ENCODE peak calls at places on chromosomes 7 and 10, in six cellular contexts. X, Y, S, Z, E and H are unnamed samples.

GRCh38 chr7:128010392-128011078 is 20.7 kb downstream of the LRRC4 start:
- DNase-seq in X (peak; percentile 47), Y (no peak), S (no peak), Z (no peak), E (no peak), H (peak; percentile 12)

GRCh38 chr7:44767912-44768662 is 19.4 kb downstream of the ZMIZ2 start:
- DNase-seq in X (no peak), Y (peak; percentile 15), S (peak; percentile 78), Z (peak; percentile 96), E (peak; percentile 18), H (no peak)

GRCh38 chr10:30353851-30354250 is 4.8 kb upstream of the MTPAP start:
- DNase-seq in X (peak; percentile 41), Y (no peak), S (peak; percentile 40), Z (no peak), E (no peak), H (no peak)

GRCh38 chr7:42745357-42746022 is 166.4 kb downstream of the C7orf25 start:
- DNase-seq in X (peak; percentile 39), Y (no peak), S (peak; percentile 29), Z (peak; percentile 5), E (no peak), H (peak; percentile 19)

GRCh38 chr10:35783305-35783838 is 141.3 kb upstream of the FZD8 start:
- DNase-seq in X (peak; percentile 8), Y (no peak), S (peak; percentile 6), Z (no peak), E (no peak), H (peak; percentile 5)

GRCh38 chr7:56083150-56083785 is 9.5 kb downstream of the PHKG1 start:
- DNase-seq in X (no peak), Y (peak; percentile 69), S (peak; percentile 7), Z (peak; percentile 89), E (peak; percentile 84), H (peak; percentile 71)

GRCh38 chr10:72738476-72738875 is 46.5 kb downstream of the MCU start:
- DNase-seq in X (no peak), Y (no peak), S (peak; percentile 79), Z (no peak), E (no peak), H (peak; percentile 70)

GRCh38 chr7:148299335-148299734 is 291.2 kb upstream of the C7orf33 start:
- DNase-seq in X (no peak), Y (no peak), S (no peak), Z (no peak), E (no peak), H (no peak)

GRCh38 chr10:23413629-23414089 is 25.2 kb upstream of the OTUD1 start:
- DNase-seq in X (no peak), Y (no peak), S (no peak), Z (no peak), E (no peak), H (no peak)

GRCh38 chr7:36208997-36209813 is 56.2 kb downstream of the EEPD1 start:
- DNase-seq in X (peak; percentile 6), Y (no peak), S (peak; percentile 8), Z (no peak), E (no peak), H (no peak)

GRCh38 chr10:94677691-94678090 is 5.8 kb upstream of the CYP2C18 start:
- DNase-seq in X (no peak), Y (no peak), S (no peak), Z (no peak), E (no peak), H (no peak)

GRCh38 chr10:17062493-17063487 is 66.8 kb downstream of the CUBN start:
- DNase-seq in X (peak; percentile 100), Y (no peak), S (peak; percentile 81), Z (no peak), E (no peak), H (peak; percentile 94)

GRCh38 chr10:9668411-9668810 is 1349.3 kb upstream of the CELF2 start:
- DNase-seq in X (peak; percentile 50), Y (no peak), S (no peak), Z (no peak), E (no peak), H (no peak)

GRCh38 chr7:37083311-37084096 is 359.2 kb upstream of the AOAH start:
- DNase-seq in X (no peak), Y (no peak), S (peak; percentile 28), Z (peak; percentile 23), E (no peak), H (no peak)

GRCh38 chr7:151451626-151452025 is 11.7 kb upstream of the CRYGN start:
- DNase-seq in X (no peak), Y (no peak), S (no peak), Z (no peak), E (no peak), H (no peak)

GRCh38 chr10:29691564-29692064 is 56.8 kb upstream of the SVIL start:
- DNase-seq in X (peak; percentile 53), Y (no peak), S (peak; percentile 71), Z (peak; percentile 43), E (no peak), H (peak; percentile 92)

GRCh38 chr10:17989908-17990767 is 38.4 kb downstream of the SLC39A12 start:
- DNase-seq in X (peak; percentile 92), Y (no peak), S (peak; percentile 63), Z (no peak), E (no peak), H (no peak)

GRCh38 chr7:142438235-142438922 is 180.5 kb upstream of the PRSS58 start:
- DNase-seq in X (peak; percentile 59), Y (no peak), S (peak; percentile 47), Z (peak; percentile 16), E (no peak), H (peak; percentile 70)

GRCh38 chr10:28875535-28876208 is 198.4 kb downstream of the BAMBI start:
- DNase-seq in X (no peak), Y (no peak), S (peak; percentile 74), Z (no peak), E (no peak), H (no peak)

GRCh38 chr7:155785536-155785935 is 26.7 kb downstream of the SHH start:
- DNase-seq in X (peak; percentile 84), Y (no peak), S (no peak), Z (no peak), E (no peak), H (peak; percentile 82)

GRCh38 chr10:93435621-93436385 is 46.3 kb downstream of the MYOF start:
- DNase-seq in X (peak; percentile 55), Y (no peak), S (peak; percentile 90), Z (no peak), E (no peak), H (peak; percentile 85)

GRCh38 chr10:112842832-112843360 is 107.2 kb upstream of the TCF7L2 start:
- DNase-seq in X (no peak), Y (no peak), S (peak; percentile 16), Z (no peak), E (no peak), H (peak; percentile 11)

GRCh38 chr10:121662945-121663917 is 65.0 kb upstream of the FGFR2 start:
- DNase-seq in X (no peak), Y (no peak), S (no peak), Z (peak; percentile 18), E (no peak), H (peak; percentile 4)

GRCh38 chr10:60444494-60445064 is 54.9 kb upstream of the ANK3 start:
- DNase-seq in X (peak; percentile 32), Y (peak; percentile 6), S (peak; percentile 76), Z (peak; percentile 22), E (peak; percentile 12), H (peak; percentile 62)

GRCh38 chr10:125769175-125769574 is 6.4 kb downstream of the MMP21 start:
- DNase-seq in X (no peak), Y (no peak), S (no peak), Z (no peak), E (no peak), H (no peak)

GRCh38 chr7:134350682-134351081 is 34.0 kb upstream of the SLC35B4 start:
- DNase-seq in X (no peak), Y (no peak), S (no peak), Z (no peak), E (no peak), H (no peak)

GRCh38 chr7:136064098-136064497 is 86.9 kb upstream of the MTPN start:
- DNase-seq in X (no peak), Y (no peak), S (no peak), Z (no peak), E (no peak), H (no peak)

GRCh38 chr10:133276435-133277201 is at the start of gene ADAM8:
- DNase-seq in X (no peak), Y (peak; percentile 11), S (no peak), Z (peak; percentile 14), E (no peak), H (no peak)

GRCh38 chr7:75915416-75916156 is 631 bp downstream of the POR start:
- DNase-seq in X (peak; percentile 45), Y (no peak), S (peak; percentile 50), Z (peak; percentile 9), E (peak; percentile 36), H (peak; percentile 36)

GRCh38 chr10:67306588-67307205 is 380.9 kb downstream of the LRRTM3 start:
- DNase-seq in X (peak; percentile 35), Y (no peak), S (peak; percentile 22), Z (no peak), E (no peak), H (peak; percentile 19)

GRCh38 chr10:123027861-123028260 is 19.1 kb downstream of the ACADSB start:
- DNase-seq in X (no peak), Y (no peak), S (no peak), Z (no peak), E (no peak), H (no peak)

GRCh38 chr7:150753826-150754603 is 16.8 kb downstream of the GIMAP5 start:
- DNase-seq in X (peak; percentile 35), Y (peak; percentile 5), S (peak; percentile 3), Z (no peak), E (peak; percentile 39), H (peak; percentile 88)

GRCh38 chr7:34190299-34190698 is 285.0 kb downstream of the BMPER start:
- DNase-seq in X (no peak), Y (no peak), S (no peak), Z (no peak), E (no peak), H (no peak)

GRCh38 chr7:157925383-157925875 is 588.6 kb downstream of the DNAJB6 start:
- DNase-seq in X (no peak), Y (no peak), S (no peak), Z (no peak), E (no peak), H (no peak)

GRCh38 chr7:102993532-102994029 is 80.8 kb downstream of the LRRC17 start:
- DNase-seq in X (no peak), Y (no peak), S (peak; percentile 97), Z (no peak), E (no peak), H (peak; percentile 73)

GRCh38 chr7:94069154-94069739 is 65.1 kb upstream of the BET1 start:
- DNase-seq in X (no peak), Y (no peak), S (no peak), Z (no peak), E (no peak), H (no peak)

GRCh38 chr10:45181483-45181882 is 133.9 kb downstream of the OR13A1 start:
- DNase-seq in X (no peak), Y (no peak), S (peak; percentile 79), Z (no peak), E (no peak), H (no peak)

GRCh38 chr10:50501899-50502556 is 121.7 kb downstream of the SGMS1 start:
- DNase-seq in X (no peak), Y (no peak), S (peak; percentile 18), Z (no peak), E (no peak), H (no peak)

GRCh38 chr7:11807000-11807399 is 25.0 kb downstream of the THSD7A start:
- DNase-seq in X (no peak), Y (no peak), S (no peak), Z (no peak), E (no peak), H (no peak)